ENCODE peak calls at places on chromosomes 11 and 22, in nine cellular contexts. One of them, this sample, is unnamed.

GRCh38 chr22:19722175-19722914 is 994 bp upstream of the GP1BB start:
- DNase-seq in CD8-positive, alpha-beta memory T cell: no peak
- DNase-seq in A549: no peak
- DNase-seq in A172: no peak
- DNase-seq in neural crest cell: no peak
- DNase-seq in activated effector memory CD4-positive, alpha-beta T cell treated with anti-CD3 and anti-CD28 coated beads, Interleukin-2, amount 50 U/mL, for 16 hours: no peak
- DNase-seq in cardiac fibroblast: no peak
- DNase-seq in RPMI7951: no peak
- DNase-seq in T-helper 9 cell: no peak
- DNase-seq in this sample: no peak

GRCh38 chr11:73114110-73114834 is 27.8 kb downstream of the FCHSD2 start:
- DNase-seq in activated effector memory CD4-positive, alpha-beta T cell treated with anti-CD3 and anti-CD28 coated beads, Interleukin-2, amount 50 U/mL, for 16 hours: no peak
- DNase-seq in A549: no peak
- DNase-seq in T-helper 9 cell: no peak
- DNase-seq in cardiac fibroblast: no peak
- DNase-seq in A172: no peak
- DNase-seq in RPMI7951: no peak
- DNase-seq in CD8-positive, alpha-beta memory T cell: no peak
- DNase-seq in neural crest cell: no peak
- DNase-seq in this sample: no peak

GRCh38 chr11:9821008-9821752 is 157.3 kb downstream of the SWAP70 start:
- DNase-seq in T-helper 9 cell: no peak
- DNase-seq in RPMI7951: peak; percentile 83
- DNase-seq in A172: no peak
- DNase-seq in activated effector memory CD4-positive, alpha-beta T cell treated with anti-CD3 and anti-CD28 coated beads, Interleukin-2, amount 50 U/mL, for 16 hours: no peak
- DNase-seq in CD8-positive, alpha-beta memory T cell: no peak
- DNase-seq in cardiac fibroblast: no peak
- DNase-seq in A549: no peak
- DNase-seq in neural crest cell: no peak
- DNase-seq in this sample: no peak

GRCh38 chr11:32527191-32527590 is 56.4 kb upstream of the EIF3M start:
- DNase-seq in A549: no peak
- DNase-seq in activated effector memory CD4-positive, alpha-beta T cell treated with anti-CD3 and anti-CD28 coated beads, Interleukin-2, amount 50 U/mL, for 16 hours: no peak
- DNase-seq in T-helper 9 cell: no peak
- DNase-seq in neural crest cell: no peak
- DNase-seq in RPMI7951: no peak
- DNase-seq in cardiac fibroblast: no peak
- DNase-seq in CD8-positive, alpha-beta memory T cell: no peak
- DNase-seq in A172: no peak
- DNase-seq in this sample: no peak

GRCh38 chr11:15968461-15969130 is 387.8 kb downstream of the SOX6 start:
- DNase-seq in CD8-positive, alpha-beta memory T cell: no peak
- DNase-seq in activated effector memory CD4-positive, alpha-beta T cell treated with anti-CD3 and anti-CD28 coated beads, Interleukin-2, amount 50 U/mL, for 16 hours: no peak
- DNase-seq in A172: no peak
- DNase-seq in T-helper 9 cell: no peak
- DNase-seq in A549: no peak
- DNase-seq in RPMI7951: peak; percentile 4
- DNase-seq in cardiac fibroblast: peak; percentile 26
- DNase-seq in neural crest cell: peak; percentile 5
- DNase-seq in this sample: no peak

GRCh38 chr11:78158987-78159662 is 19.7 kb upstream of the ALG8 start:
- DNase-seq in T-helper 9 cell: no peak
- DNase-seq in CD8-positive, alpha-beta memory T cell: no peak
- DNase-seq in activated effector memory CD4-positive, alpha-beta T cell treated with anti-CD3 and anti-CD28 coated beads, Interleukin-2, amount 50 U/mL, for 16 hours: no peak
- DNase-seq in neural crest cell: no peak
- DNase-seq in A549: no peak
- DNase-seq in cardiac fibroblast: peak; percentile 47
- DNase-seq in RPMI7951: no peak
- DNase-seq in A172: no peak
- DNase-seq in this sample: no peak

GRCh38 chr22:46162285-46162684 is 12.0 kb downstream of the PPARA start:
- DNase-seq in RPMI7951: no peak
- DNase-seq in activated effector memory CD4-positive, alpha-beta T cell treated with anti-CD3 and anti-CD28 coated beads, Interleukin-2, amount 50 U/mL, for 16 hours: no peak
- DNase-seq in T-helper 9 cell: no peak
- DNase-seq in neural crest cell: no peak
- DNase-seq in CD8-positive, alpha-beta memory T cell: no peak
- DNase-seq in A549: no peak
- DNase-seq in A172: no peak
- DNase-seq in cardiac fibroblast: no peak
- DNase-seq in this sample: no peak

GRCh38 chr22:31891366-31892079 is 52.8 kb upstream of the YWHAH start:
- DNase-seq in activated effector memory CD4-positive, alpha-beta T cell treated with anti-CD3 and anti-CD28 coated beads, Interleukin-2, amount 50 U/mL, for 16 hours: no peak
- DNase-seq in A172: peak; percentile 64
- DNase-seq in cardiac fibroblast: peak; percentile 37
- DNase-seq in neural crest cell: no peak
- DNase-seq in T-helper 9 cell: no peak
- DNase-seq in RPMI7951: no peak
- DNase-seq in CD8-positive, alpha-beta memory T cell: no peak
- DNase-seq in A549: no peak
- DNase-seq in this sample: no peak

GRCh38 chr11:115580927-115581680 is 76.9 kb upstream of the CADM1 start:
- DNase-seq in T-helper 9 cell: no peak
- DNase-seq in activated effector memory CD4-positive, alpha-beta T cell treated with anti-CD3 and anti-CD28 coated beads, Interleukin-2, amount 50 U/mL, for 16 hours: no peak
- DNase-seq in RPMI7951: peak; percentile 88
- DNase-seq in cardiac fibroblast: peak; percentile 2
- DNase-seq in neural crest cell: peak; percentile 14
- DNase-seq in CD8-positive, alpha-beta memory T cell: no peak
- DNase-seq in A172: peak; percentile 20
- DNase-seq in A549: no peak
- DNase-seq in this sample: no peak

GRCh38 chr11:93849751-93850584 is 450 bp downstream of the VSTM5 start:
- DNase-seq in activated effector memory CD4-positive, alpha-beta T cell treated with anti-CD3 and anti-CD28 coated beads, Interleukin-2, amount 50 U/mL, for 16 hours: no peak
- DNase-seq in A172: no peak
- DNase-seq in T-helper 9 cell: no peak
- DNase-seq in neural crest cell: no peak
- DNase-seq in CD8-positive, alpha-beta memory T cell: no peak
- DNase-seq in A549: peak; percentile 11
- DNase-seq in cardiac fibroblast: peak; percentile 29
- DNase-seq in RPMI7951: peak; percentile 15
- DNase-seq in this sample: no peak

GRCh38 chr22:39360674-39361413 is 11.1 kb downstream of the SYNGR1 start:
- DNase-seq in RPMI7951: no peak
- DNase-seq in A172: peak; percentile 57
- DNase-seq in T-helper 9 cell: no peak
- DNase-seq in CD8-positive, alpha-beta memory T cell: no peak
- DNase-seq in A549: peak; percentile 29
- DNase-seq in cardiac fibroblast: no peak
- DNase-seq in neural crest cell: no peak
- DNase-seq in activated effector memory CD4-positive, alpha-beta T cell treated with anti-CD3 and anti-CD28 coated beads, Interleukin-2, amount 50 U/mL, for 16 hours: no peak
- DNase-seq in this sample: no peak

GRCh38 chr11:108882211-108882831 is 217.5 kb downstream of the DDX10 start:
- DNase-seq in cardiac fibroblast: no peak
- DNase-seq in T-helper 9 cell: no peak
- DNase-seq in neural crest cell: no peak
- DNase-seq in A172: no peak
- DNase-seq in RPMI7951: no peak
- DNase-seq in A549: no peak
- DNase-seq in CD8-positive, alpha-beta memory T cell: no peak
- DNase-seq in activated effector memory CD4-positive, alpha-beta T cell treated with anti-CD3 and anti-CD28 coated beads, Interleukin-2, amount 50 U/mL, for 16 hours: no peak
- DNase-seq in this sample: no peak

GRCh38 chr11:123145661-123146060 is 49.4 kb downstream of the CLMP start:
- DNase-seq in CD8-positive, alpha-beta memory T cell: no peak
- DNase-seq in cardiac fibroblast: no peak
- DNase-seq in A549: peak; percentile 37
- DNase-seq in neural crest cell: no peak
- DNase-seq in T-helper 9 cell: no peak
- DNase-seq in RPMI7951: peak; percentile 45
- DNase-seq in A172: no peak
- DNase-seq in activated effector memory CD4-positive, alpha-beta T cell treated with anti-CD3 and anti-CD28 coated beads, Interleukin-2, amount 50 U/mL, for 16 hours: no peak
- DNase-seq in this sample: no peak

GRCh38 chr11:63999349-64000025 is 13.2 kb downstream of the OTUB1 start:
- DNase-seq in neural crest cell: peak; percentile 61
- DNase-seq in RPMI7951: no peak
- DNase-seq in CD8-positive, alpha-beta memory T cell: peak; percentile 47
- DNase-seq in A172: no peak
- DNase-seq in A549: peak; percentile 61
- DNase-seq in T-helper 9 cell: peak; percentile 55
- DNase-seq in cardiac fibroblast: peak; percentile 45
- DNase-seq in activated effector memory CD4-positive, alpha-beta T cell treated with anti-CD3 and anti-CD28 coated beads, Interleukin-2, amount 50 U/mL, for 16 hours: peak; percentile 88
- DNase-seq in this sample: no peak

GRCh38 chr22:46546466-46547178 is 9.2 kb upstream of the CELSR1 start:
- DNase-seq in A172: peak; percentile 63
- DNase-seq in neural crest cell: no peak
- DNase-seq in A549: no peak
- DNase-seq in CD8-positive, alpha-beta memory T cell: no peak
- DNase-seq in activated effector memory CD4-positive, alpha-beta T cell treated with anti-CD3 and anti-CD28 coated beads, Interleukin-2, amount 50 U/mL, for 16 hours: no peak
- DNase-seq in T-helper 9 cell: no peak
- DNase-seq in RPMI7951: peak; percentile 72
- DNase-seq in cardiac fibroblast: peak; percentile 85
- DNase-seq in this sample: no peak

GRCh38 chr11:107783121-107783520 is 71.3 kb upstream of the SLN start:
- DNase-seq in T-helper 9 cell: no peak
- DNase-seq in neural crest cell: no peak
- DNase-seq in cardiac fibroblast: no peak
- DNase-seq in RPMI7951: no peak
- DNase-seq in A549: no peak
- DNase-seq in activated effector memory CD4-positive, alpha-beta T cell treated with anti-CD3 and anti-CD28 coated beads, Interleukin-2, amount 50 U/mL, for 16 hours: no peak
- DNase-seq in CD8-positive, alpha-beta memory T cell: no peak
- DNase-seq in A172: no peak
- DNase-seq in this sample: no peak

GRCh38 chr22:36838119-36839030 is 21.5 kb upstream of the PVALB start:
- DNase-seq in CD8-positive, alpha-beta memory T cell: no peak
- DNase-seq in RPMI7951: no peak
- DNase-seq in activated effector memory CD4-positive, alpha-beta T cell treated with anti-CD3 and anti-CD28 coated beads, Interleukin-2, amount 50 U/mL, for 16 hours: no peak
- DNase-seq in A172: no peak
- DNase-seq in cardiac fibroblast: no peak
- DNase-seq in T-helper 9 cell: no peak
- DNase-seq in neural crest cell: no peak
- DNase-seq in A549: no peak
- DNase-seq in this sample: no peak

GRCh38 chr22:41603873-41604332 is 14.3 kb upstream of the PMM1 start:
- DNase-seq in RPMI7951: peak; percentile 52
- DNase-seq in A172: no peak
- DNase-seq in cardiac fibroblast: no peak
- DNase-seq in A549: no peak
- DNase-seq in T-helper 9 cell: peak; percentile 48
- DNase-seq in CD8-positive, alpha-beta memory T cell: peak; percentile 44
- DNase-seq in activated effector memory CD4-positive, alpha-beta T cell treated with anti-CD3 and anti-CD28 coated beads, Interleukin-2, amount 50 U/mL, for 16 hours: peak; percentile 84
- DNase-seq in neural crest cell: no peak
- DNase-seq in this sample: no peak

GRCh38 chr22:17637490-17638181 is 921 bp upstream of the BCL2L13 start:
- DNase-seq in cardiac fibroblast: no peak
- DNase-seq in CD8-positive, alpha-beta memory T cell: no peak
- DNase-seq in A549: no peak
- DNase-seq in neural crest cell: no peak
- DNase-seq in A172: no peak
- DNase-seq in T-helper 9 cell: no peak
- DNase-seq in RPMI7951: no peak
- DNase-seq in activated effector memory CD4-positive, alpha-beta T cell treated with anti-CD3 and anti-CD28 coated beads, Interleukin-2, amount 50 U/mL, for 16 hours: peak; percentile 24
- DNase-seq in this sample: no peak

GRCh38 chr11:75344186-75344585 is 7.3 kb downstream of the ARRB1 start:
- DNase-seq in A172: no peak
- DNase-seq in A549: no peak
- DNase-seq in cardiac fibroblast: no peak
- DNase-seq in T-helper 9 cell: no peak
- DNase-seq in neural crest cell: no peak
- DNase-seq in CD8-positive, alpha-beta memory T cell: no peak
- DNase-seq in activated effector memory CD4-positive, alpha-beta T cell treated with anti-CD3 and anti-CD28 coated beads, Interleukin-2, amount 50 U/mL, for 16 hours: no peak
- DNase-seq in RPMI7951: no peak
- DNase-seq in this sample: no peak

GRCh38 chr22:37427128-37427710 is at the start of gene ELFN2:
- DNase-seq in neural crest cell: no peak
- DNase-seq in T-helper 9 cell: no peak
- DNase-seq in CD8-positive, alpha-beta memory T cell: no peak
- DNase-seq in cardiac fibroblast: peak; percentile 36
- DNase-seq in RPMI7951: no peak
- DNase-seq in activated effector memory CD4-positive, alpha-beta T cell treated with anti-CD3 and anti-CD28 coated beads, Interleukin-2, amount 50 U/mL, for 16 hours: no peak
- DNase-seq in A172: no peak
- DNase-seq in A549: no peak
- DNase-seq in this sample: peak; percentile 18

GRCh38 chr22:18987765-18988164 is 51.7 kb upstream of the PRODH start:
- DNase-seq in RPMI7951: peak; percentile 35
- DNase-seq in activated effector memory CD4-positive, alpha-beta T cell treated with anti-CD3 and anti-CD28 coated beads, Interleukin-2, amount 50 U/mL, for 16 hours: no peak
- DNase-seq in cardiac fibroblast: no peak
- DNase-seq in CD8-positive, alpha-beta memory T cell: no peak
- DNase-seq in neural crest cell: no peak
- DNase-seq in A172: no peak
- DNase-seq in T-helper 9 cell: no peak
- DNase-seq in A549: no peak
- DNase-seq in this sample: no peak

GRCh38 chr11:117589024-117589423 is 208.0 kb downstream of the DSCAML1 start:
- DNase-seq in A549: no peak
- DNase-seq in activated effector memory CD4-positive, alpha-beta T cell treated with anti-CD3 and anti-CD28 coated beads, Interleukin-2, amount 50 U/mL, for 16 hours: peak; percentile 36
- DNase-seq in cardiac fibroblast: no peak
- DNase-seq in CD8-positive, alpha-beta memory T cell: no peak
- DNase-seq in A172: no peak
- DNase-seq in RPMI7951: no peak
- DNase-seq in T-helper 9 cell: no peak
- DNase-seq in neural crest cell: no peak
- DNase-seq in this sample: no peak

GRCh38 chr11:78149646-78150045 is 10.2 kb upstream of the ALG8 start:
- DNase-seq in activated effector memory CD4-positive, alpha-beta T cell treated with anti-CD3 and anti-CD28 coated beads, Interleukin-2, amount 50 U/mL, for 16 hours: no peak
- DNase-seq in A549: peak; percentile 52
- DNase-seq in CD8-positive, alpha-beta memory T cell: no peak
- DNase-seq in neural crest cell: no peak
- DNase-seq in A172: peak; percentile 23
- DNase-seq in cardiac fibroblast: peak; percentile 85
- DNase-seq in RPMI7951: peak; percentile 20
- DNase-seq in T-helper 9 cell: no peak
- DNase-seq in this sample: no peak

GRCh38 chr22:46457502-46458488 is 79.6 kb downstream of the CELSR1 start:
- DNase-seq in CD8-positive, alpha-beta memory T cell: no peak
- DNase-seq in T-helper 9 cell: no peak
- DNase-seq in RPMI7951: peak; percentile 86
- DNase-seq in activated effector memory CD4-positive, alpha-beta T cell treated with anti-CD3 and anti-CD28 coated beads, Interleukin-2, amount 50 U/mL, for 16 hours: no peak
- DNase-seq in neural crest cell: peak; percentile 16
- DNase-seq in A172: peak; percentile 80
- DNase-seq in cardiac fibroblast: peak; percentile 20
- DNase-seq in A549: no peak
- DNase-seq in this sample: peak; percentile 77

GRCh38 chr22:26610983-26611382 is 6.8 kb downstream of the CRYBB1 start:
- DNase-seq in A172: peak; percentile 68
- DNase-seq in CD8-positive, alpha-beta memory T cell: no peak
- DNase-seq in cardiac fibroblast: no peak
- DNase-seq in T-helper 9 cell: no peak
- DNase-seq in A549: peak; percentile 9
- DNase-seq in RPMI7951: peak; percentile 68
- DNase-seq in neural crest cell: no peak
- DNase-seq in activated effector memory CD4-positive, alpha-beta T cell treated with anti-CD3 and anti-CD28 coated beads, Interleukin-2, amount 50 U/mL, for 16 hours: no peak
- DNase-seq in this sample: no peak

GRCh38 chr11:34343153-34343552 is 14.7 kb downstream of the ABTB2 start:
- DNase-seq in A549: peak; percentile 46
- DNase-seq in CD8-positive, alpha-beta memory T cell: no peak
- DNase-seq in T-helper 9 cell: no peak
- DNase-seq in A172: peak; percentile 79
- DNase-seq in neural crest cell: no peak
- DNase-seq in activated effector memory CD4-positive, alpha-beta T cell treated with anti-CD3 and anti-CD28 coated beads, Interleukin-2, amount 50 U/mL, for 16 hours: no peak
- DNase-seq in RPMI7951: peak; percentile 91
- DNase-seq in cardiac fibroblast: peak; percentile 83
- DNase-seq in this sample: peak; percentile 48

GRCh38 chr22:20013382-20013871 is 3.2 kb downstream of the ARVCF start:
- DNase-seq in A549: peak; percentile 33
- DNase-seq in A172: no peak
- DNase-seq in activated effector memory CD4-positive, alpha-beta T cell treated with anti-CD3 and anti-CD28 coated beads, Interleukin-2, amount 50 U/mL, for 16 hours: no peak
- DNase-seq in CD8-positive, alpha-beta memory T cell: no peak
- DNase-seq in neural crest cell: peak; percentile 82
- DNase-seq in T-helper 9 cell: no peak
- DNase-seq in RPMI7951: peak; percentile 19
- DNase-seq in cardiac fibroblast: peak; percentile 73
- DNase-seq in this sample: peak; percentile 53

GRCh38 chr22:29023172-29023796 is 38.3 kb downstream of the C22orf31 start:
- DNase-seq in CD8-positive, alpha-beta memory T cell: no peak
- DNase-seq in T-helper 9 cell: no peak
- DNase-seq in cardiac fibroblast: no peak
- DNase-seq in A172: no peak
- DNase-seq in RPMI7951: no peak
- DNase-seq in A549: no peak
- DNase-seq in neural crest cell: no peak
- DNase-seq in activated effector memory CD4-positive, alpha-beta T cell treated with anti-CD3 and anti-CD28 coated beads, Interleukin-2, amount 50 U/mL, for 16 hours: no peak
- DNase-seq in this sample: no peak